ENCODE peak calls at places on chromosomes 13 and 19, in four cellular contexts. G, P, L and U are unnamed samples.

GRCh38 chr13:41064493-41064892 is 3.2 kb downstream of the WBP4 start:
- DNase-seq in G (no peak), L (no peak), P (peak), U (peak)

GRCh38 chr13:88656751-88657150 is 985.6 kb downstream of the SLITRK5 start:
- DNase-seq in L (no peak), P (no peak), G (no peak), U (no peak)

GRCh38 chr13:32087955-32088747 is 56.6 kb downstream of the FRY start:
- DNase-seq in P (peak), L (no peak), G (no peak), U (no peak)

GRCh38 chr13:46179576-46180368 is 2.2 kb downstream of the LCP1 start:
- DNase-seq in G (peak), P (no peak), L (peak), U (no peak)

GRCh38 chr19:18483119-18483518 is 38.8 kb downstream of the ELL start:
- DNase-seq in P (no peak), L (no peak), G (no peak), U (no peak)

GRCh38 chr19:7751157-7751783 is 3.9 kb upstream of the CD209 start:
- DNase-seq in G (no peak), L (peak), P (no peak), U (no peak)

GRCh38 chr19:3821857-3822364 is 35.7 kb upstream of the MATK start:
- DNase-seq in L (peak), P (no peak), G (peak), U (peak)

GRCh38 chr13:27455331-27455855 is 5.0 kb upstream of the MTIF3 start:
- DNase-seq in P (no peak), G (no peak), L (peak), U (peak)

GRCh38 chr19:1540353-1540925 is 16.6 kb downstream of the PLK5 start:
- DNase-seq in L (no peak), P (no peak), G (no peak), U (peak)

GRCh38 chr19:7349961-7350711 is 1.4 kb downstream of the ARHGEF18 start:
- DNase-seq in P (no peak), L (peak), G (no peak), U (no peak)

GRCh38 chr19:12987781-12988180 is 7.5 kb upstream of the NFIX start:
- DNase-seq in G (no peak), P (no peak), L (no peak), U (no peak)

GRCh38 chr13:109743706-109744453 is 42.5 kb downstream of the IRS2 start:
- DNase-seq in P (peak), G (peak), L (no peak), U (peak)

GRCh38 chr13:74006666-74007065 is 127.5 kb downstream of the KLF12 start:
- DNase-seq in P (no peak), G (no peak), L (no peak), U (no peak)

GRCh38 chr19:1252221-1252817 is 3.9 kb downstream of the MIDN start:
- DNase-seq in P (peak), G (peak), L (peak), U (peak)

GRCh38 chr13:32150794-32151193 is 119.2 kb downstream of the FRY start:
- DNase-seq in G (peak), L (no peak), P (peak), U (peak)

GRCh38 chr13:32031025-32031814 is at the start of gene FRY:
- DNase-seq in G (peak), P (peak), L (peak), U (peak)

GRCh38 chr13:41973247-41973741 is 12.4 kb upstream of the VWA8 start:
- DNase-seq in P (no peak), L (no peak), G (no peak), U (peak)

GRCh38 chr13:106700007-106700950 is 132.3 kb upstream of the ARGLU1 start:
- DNase-seq in G (no peak), P (no peak), L (no peak), U (no peak)

GRCh38 chr13:46339035-46339666 is 47.9 kb downstream of the RUBCNL start:
- DNase-seq in L (peak), G (peak), P (peak), U (peak)

GRCh38 chr19:5296021-5296420 is 44.6 kb downstream of the PTPRS start:
- DNase-seq in L (no peak), P (no peak), G (no peak), U (no peak)

GRCh38 chr19:5293607-5294089 is 47.0 kb downstream of the PTPRS start:
- DNase-seq in G (no peak), P (peak), L (no peak), U (peak)

GRCh38 chr19:5296457-5297271 is 43.9 kb downstream of the PTPRS start:
- DNase-seq in L (no peak), G (no peak), P (no peak), U (no peak)

GRCh38 chr19:5292843-5293606 is 47.6 kb downstream of the PTPRS start:
- DNase-seq in L (peak), P (peak), G (peak), U (peak)

GRCh38 chr19:5294403-5295160 is 46.0 kb downstream of the PTPRS start:
- DNase-seq in G (no peak), L (no peak), P (no peak), U (no peak)
- H3K4me3 ChIP-seq in G (no peak), L (no peak), P (peak), U (no peak)

DNA sequence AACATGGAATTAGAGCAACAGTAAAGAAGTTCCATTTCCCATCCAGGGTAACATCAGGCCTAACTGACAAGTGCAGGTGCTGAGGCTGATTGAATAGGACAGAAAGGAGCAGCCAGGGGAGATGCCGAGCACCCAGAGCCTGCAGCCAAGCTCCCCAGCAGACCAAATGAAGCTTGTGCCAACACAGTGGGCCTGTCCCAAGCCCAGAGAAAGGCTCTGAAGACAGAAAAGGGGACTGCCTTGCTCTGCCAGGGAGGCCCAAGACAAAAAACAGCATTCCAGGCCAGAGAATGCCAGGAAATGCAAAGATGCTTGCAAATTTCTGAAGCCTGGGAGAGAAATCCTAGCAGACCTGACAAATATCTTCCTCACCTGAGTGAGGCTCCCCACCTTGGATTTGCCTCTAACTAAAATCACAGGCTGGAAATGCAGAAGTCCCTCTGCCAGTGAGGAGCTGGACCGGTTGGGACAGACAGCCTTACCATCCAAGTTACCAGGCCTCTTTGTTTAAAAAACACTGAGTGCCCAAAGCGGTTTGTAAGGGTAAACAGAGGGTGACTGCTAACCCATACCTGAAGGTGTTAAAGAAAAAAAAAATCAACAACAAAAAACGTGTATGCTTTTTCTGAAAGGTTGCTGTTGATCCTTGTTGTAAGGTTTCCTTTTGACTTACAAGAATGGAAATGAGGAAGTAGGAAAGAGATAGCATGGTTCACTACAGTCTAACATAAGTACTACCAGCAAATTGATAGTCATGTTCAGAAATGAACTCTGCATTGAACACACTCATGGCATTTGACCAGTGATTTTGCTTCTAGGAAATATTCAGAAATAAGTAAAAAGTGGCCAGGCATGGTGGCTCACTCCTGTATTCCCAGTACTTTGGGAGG is 11.9 kb upstream of the HMGB1 start:
- DNase-seq in L (peak), G (no peak), P (no peak), U (no peak)
- H3K4me3 ChIP-seq in L (no peak), G (no peak), P (no peak), U (no peak)

GRCh38 chr13:112885782-112886268 is 83.2 kb upstream of the MCF2L start:
- DNase-seq in L (no peak), G (peak), P (peak), U (peak)
- H3K4me3 ChIP-seq in L (no peak), G (no peak), P (no peak), U (peak)

DNA sequence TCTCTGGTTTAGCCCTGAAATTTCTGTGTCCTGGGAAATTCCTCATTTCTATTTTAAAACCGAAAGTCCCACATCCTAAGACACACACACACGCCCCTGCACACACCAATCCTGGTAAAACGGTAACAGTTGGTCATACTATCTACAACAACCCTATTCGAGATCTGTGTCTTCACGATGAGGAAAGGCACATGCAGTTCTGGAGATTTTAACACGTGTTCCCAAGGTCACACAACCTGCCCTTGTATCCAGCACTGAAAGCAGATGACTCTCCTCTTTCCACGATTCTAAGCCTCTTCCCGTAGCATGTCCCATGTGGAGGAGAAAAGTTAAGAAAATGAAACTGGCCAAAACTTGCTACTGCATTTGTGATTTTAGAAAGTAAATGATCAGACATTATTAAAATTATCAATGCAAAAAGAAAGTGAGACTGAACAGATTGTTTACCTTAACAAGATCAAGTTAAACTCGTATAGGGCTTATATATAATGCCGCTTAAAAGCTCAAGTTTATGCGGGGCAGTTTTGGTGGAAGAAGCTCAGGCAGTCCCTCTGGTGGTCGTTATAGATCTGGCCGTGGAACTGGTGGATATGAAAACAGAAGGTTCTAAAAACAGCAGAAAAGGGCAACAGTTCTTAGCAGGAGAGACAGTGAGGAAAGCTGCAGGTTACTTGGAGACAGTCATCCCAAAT is 32.7 kb downstream of the VSTM1 start:
- DNase-seq in L (no peak), G (no peak), P (no peak), U (peak)
- H3K4me3 ChIP-seq in L (no peak), G (no peak), P (no peak), U (peak)

GRCh38 chr19:53982056-53982455 is 9.4 kb upstream of the CACNG6 start:
- DNase-seq in G (no peak), L (no peak), P (peak), U (no peak)
- H3K4me3 ChIP-seq in G (no peak), L (no peak), P (no peak), U (peak)

DNA sequence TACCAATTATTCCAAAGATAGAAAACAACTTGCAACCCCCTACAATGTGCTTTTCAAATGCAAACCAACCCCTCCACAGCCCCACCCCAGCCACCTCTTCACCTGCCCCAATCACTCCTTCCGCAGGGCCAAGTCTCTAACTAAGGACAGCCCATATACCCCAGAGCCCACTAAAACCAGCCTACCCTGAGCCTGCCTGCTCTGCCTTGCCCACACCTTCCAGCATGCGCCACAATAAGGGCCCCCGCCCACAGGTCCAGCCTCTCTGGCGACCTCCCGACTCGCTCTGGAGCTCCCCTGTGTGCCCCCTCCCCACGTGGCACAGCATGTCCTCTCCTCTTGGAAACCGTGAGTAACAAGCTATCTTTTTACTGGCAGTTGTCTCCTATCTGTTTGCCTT is 42.8 kb upstream of the MEDAG start:
- DNase-seq in L (no peak), P (no peak), G (no peak), U (no peak)
- H3K4me3 ChIP-seq in L (no peak), P (no peak), G (no peak), U (no peak)